ENCODE peak calls at places on chromosomes 16 and 17, in five cellular contexts. One of them, this sample, is unnamed.

GRCh38 chr17:56699186-56699895 is 105.8 kb downstream of the NOG start:
- DNase-seq in heart left ventricle: no peak
- DNase-seq in upper lobe of right lung: peak
- DNase-seq in HFF-Myc: peak
- DNase-seq in endodermal cell: peak
- DNase-seq in this sample: peak

GRCh38 chr17:22410136-22410535 is 717.8 kb downstream of the KCNJ18 start:
- DNase-seq in heart left ventricle: no peak
- DNase-seq in upper lobe of right lung: no peak
- DNase-seq in HFF-Myc: no peak
- DNase-seq in endodermal cell: no peak
- DNase-seq in this sample: no peak

GRCh38 chr17:28008526-28008925 is 34.0 kb upstream of the NLK start:
- DNase-seq in heart left ventricle: no peak
- DNase-seq in upper lobe of right lung: no peak
- DNase-seq in HFF-Myc: peak
- DNase-seq in endodermal cell: peak
- DNase-seq in this sample: peak

GRCh38 chr16:1559446-1559975 is 26.0 kb downstream of the TMEM204 start:
- DNase-seq in heart left ventricle: no peak
- DNase-seq in upper lobe of right lung: no peak
- DNase-seq in HFF-Myc: no peak
- DNase-seq in endodermal cell: no peak
- DNase-seq in this sample: no peak

GRCh38 chr16:67555795-67556212 is 6.5 kb upstream of the CTCF start:
- DNase-seq in heart left ventricle: no peak
- DNase-seq in upper lobe of right lung: no peak
- DNase-seq in HFF-Myc: peak
- DNase-seq in endodermal cell: no peak
- DNase-seq in this sample: no peak

GRCh38 chr17:73833779-73834613 is 189.8 kb upstream of the SDK2 start:
- DNase-seq in heart left ventricle: no peak
- DNase-seq in upper lobe of right lung: no peak
- DNase-seq in HFF-Myc: no peak
- DNase-seq in endodermal cell: peak
- DNase-seq in this sample: no peak

GRCh38 chr17:81329279-81329926 is 34.3 kb upstream of the SLC38A10 start:
- DNase-seq in heart left ventricle: peak
- DNase-seq in upper lobe of right lung: peak
- DNase-seq in HFF-Myc: peak
- DNase-seq in endodermal cell: peak
- DNase-seq in this sample: peak

GRCh38 chr16:64545769-64546168 is 576.1 kb downstream of the CDH11 start:
- DNase-seq in heart left ventricle: no peak
- DNase-seq in upper lobe of right lung: no peak
- DNase-seq in HFF-Myc: no peak
- DNase-seq in endodermal cell: no peak
- DNase-seq in this sample: no peak

GRCh38 chr16:1772908-1773702 is at the start of gene MRPS34:
- DNase-seq in heart left ventricle: peak
- DNase-seq in upper lobe of right lung: peak
- DNase-seq in HFF-Myc: no peak
- DNase-seq in endodermal cell: peak
- DNase-seq in this sample: peak

GRCh38 chr17:3909257-3909656 is 7.0 kb downstream of the P2RX1 start:
- DNase-seq in heart left ventricle: no peak
- DNase-seq in upper lobe of right lung: no peak
- DNase-seq in HFF-Myc: no peak
- DNase-seq in endodermal cell: no peak
- DNase-seq in this sample: no peak

GRCh38 chr17:3912827-3913226 is 3.4 kb downstream of the P2RX1 start:
- DNase-seq in heart left ventricle: no peak
- DNase-seq in upper lobe of right lung: no peak
- DNase-seq in HFF-Myc: no peak
- DNase-seq in endodermal cell: no peak
- DNase-seq in this sample: no peak

GRCh38 chr17:3913531-3914318 is 2.5 kb downstream of the P2RX1 start:
- DNase-seq in heart left ventricle: peak
- DNase-seq in upper lobe of right lung: peak
- DNase-seq in HFF-Myc: no peak
- DNase-seq in endodermal cell: peak
- DNase-seq in this sample: peak

GRCh38 chr17:3910420-3911270 is 5.6 kb downstream of the P2RX1 start:
- DNase-seq in heart left ventricle: no peak
- DNase-seq in upper lobe of right lung: no peak
- DNase-seq in HFF-Myc: no peak
- DNase-seq in endodermal cell: no peak
- DNase-seq in this sample: no peak

GRCh38 chr17:3911271-3912053 is 4.8 kb downstream of the P2RX1 start:
- DNase-seq in heart left ventricle: no peak
- DNase-seq in upper lobe of right lung: no peak
- DNase-seq in HFF-Myc: no peak
- DNase-seq in endodermal cell: peak
- DNase-seq in this sample: no peak
- H3K4me3 ChIP-seq in heart left ventricle: no peak
- H3K4me3 ChIP-seq in upper lobe of right lung: no peak
- H3K4me3 ChIP-seq in HFF-Myc: no peak
- H3K4me3 ChIP-seq in endodermal cell: no peak
- H3K4me3 ChIP-seq in this sample: no peak

GRCh38 chr17:82502207-82502606 is 17.3 kb upstream of the FOXK2 start:
- DNase-seq in heart left ventricle: no peak
- DNase-seq in upper lobe of right lung: no peak
- DNase-seq in HFF-Myc: no peak
- DNase-seq in endodermal cell: no peak
- DNase-seq in this sample: no peak

GRCh38 chr17:82503728-82504308 is 15.7 kb upstream of the FOXK2 start:
- DNase-seq in heart left ventricle: no peak
- DNase-seq in upper lobe of right lung: no peak
- DNase-seq in HFF-Myc: no peak
- DNase-seq in endodermal cell: no peak
- DNase-seq in this sample: no peak

GRCh38 chr17:82503094-82503727 is 16.3 kb upstream of the FOXK2 start:
- DNase-seq in heart left ventricle: no peak
- DNase-seq in upper lobe of right lung: no peak
- DNase-seq in HFF-Myc: no peak
- DNase-seq in endodermal cell: no peak
- DNase-seq in this sample: no peak

GRCh38 chr17:82505296-82505695 is 14.2 kb upstream of the FOXK2 start:
- DNase-seq in heart left ventricle: no peak
- DNase-seq in upper lobe of right lung: no peak
- DNase-seq in HFF-Myc: no peak
- DNase-seq in endodermal cell: no peak
- DNase-seq in this sample: no peak

GRCh38 chr17:82507631-82508175 is 11.8 kb upstream of the FOXK2 start:
- DNase-seq in heart left ventricle: no peak
- DNase-seq in upper lobe of right lung: no peak
- DNase-seq in HFF-Myc: no peak
- DNase-seq in endodermal cell: no peak
- DNase-seq in this sample: no peak
- H3K4me3 ChIP-seq in heart left ventricle: no peak
- H3K4me3 ChIP-seq in upper lobe of right lung: no peak
- H3K4me3 ChIP-seq in HFF-Myc: no peak
- H3K4me3 ChIP-seq in endodermal cell: no peak
- H3K4me3 ChIP-seq in this sample: no peak

GRCh38 chr17:17837380-17837821 is 615 bp upstream of the SREBF1 start:
- DNase-seq in heart left ventricle: no peak
- DNase-seq in upper lobe of right lung: no peak
- DNase-seq in HFF-Myc: no peak
- DNase-seq in endodermal cell: peak
- DNase-seq in this sample: peak

GRCh38 chr17:17836818-17837379 is at the start of gene SREBF1:
- DNase-seq in heart left ventricle: peak
- DNase-seq in upper lobe of right lung: peak
- DNase-seq in HFF-Myc: no peak
- DNase-seq in endodermal cell: peak
- DNase-seq in this sample: no peak

GRCh38 chr17:17836250-17836817 is 452 bp downstream of the SREBF1 start:
- DNase-seq in heart left ventricle: peak
- DNase-seq in upper lobe of right lung: peak
- DNase-seq in HFF-Myc: peak
- DNase-seq in endodermal cell: peak
- DNase-seq in this sample: peak

GRCh38 chr17:17834974-17835373 is 1.8 kb downstream of the SREBF1 start:
- DNase-seq in heart left ventricle: no peak
- DNase-seq in upper lobe of right lung: no peak
- DNase-seq in HFF-Myc: no peak
- DNase-seq in endodermal cell: no peak
- DNase-seq in this sample: no peak

DNA sequence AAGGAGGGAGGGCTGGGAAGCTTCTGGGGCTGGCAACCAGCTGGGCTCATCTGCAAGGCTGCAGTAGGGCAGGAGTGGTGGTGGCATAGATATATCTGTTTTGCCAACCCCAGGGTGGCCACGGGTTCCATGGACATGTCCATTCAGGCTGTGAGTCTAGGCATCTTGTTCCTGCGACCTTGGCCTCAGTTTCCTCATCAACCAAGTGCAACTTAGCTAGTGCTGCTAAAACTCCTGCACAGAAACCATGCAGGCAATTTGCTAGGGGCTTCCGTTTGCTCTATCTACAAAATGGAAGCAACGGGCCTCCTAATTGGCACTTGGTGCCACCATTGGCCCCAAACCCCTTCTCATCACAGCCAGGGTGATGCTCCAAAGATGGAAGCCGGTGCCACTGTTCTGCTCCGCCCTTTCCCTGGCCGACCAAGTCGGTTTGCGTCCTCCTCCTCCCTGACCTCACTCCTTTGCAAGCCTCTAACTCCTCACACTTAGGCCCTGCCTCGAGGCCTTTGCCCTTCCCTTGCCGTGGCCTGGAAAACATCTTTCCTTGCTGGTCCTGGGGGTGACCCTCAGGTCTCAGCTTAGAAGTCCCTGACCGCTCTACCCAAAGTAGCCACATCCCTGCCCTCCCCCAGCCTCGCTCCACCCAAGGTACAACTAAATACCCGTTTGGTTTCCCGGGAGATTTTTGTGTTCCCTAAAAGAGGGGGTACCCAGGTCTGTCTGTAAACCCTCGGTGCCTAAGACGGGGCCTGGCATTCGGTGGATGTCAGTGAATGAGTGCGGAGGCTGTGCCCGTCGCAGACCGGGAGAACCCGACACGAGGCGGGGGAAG is 1.2 kb downstream of the SREBF1 start:
- DNase-seq in heart left ventricle: no peak
- DNase-seq in upper lobe of right lung: no peak
- DNase-seq in HFF-Myc: no peak
- DNase-seq in endodermal cell: no peak
- DNase-seq in this sample: no peak
- H3K4me3 ChIP-seq in heart left ventricle: peak
- H3K4me3 ChIP-seq in upper lobe of right lung: peak
- H3K4me3 ChIP-seq in HFF-Myc: peak
- H3K4me3 ChIP-seq in endodermal cell: peak
- H3K4me3 ChIP-seq in this sample: peak

DNA sequence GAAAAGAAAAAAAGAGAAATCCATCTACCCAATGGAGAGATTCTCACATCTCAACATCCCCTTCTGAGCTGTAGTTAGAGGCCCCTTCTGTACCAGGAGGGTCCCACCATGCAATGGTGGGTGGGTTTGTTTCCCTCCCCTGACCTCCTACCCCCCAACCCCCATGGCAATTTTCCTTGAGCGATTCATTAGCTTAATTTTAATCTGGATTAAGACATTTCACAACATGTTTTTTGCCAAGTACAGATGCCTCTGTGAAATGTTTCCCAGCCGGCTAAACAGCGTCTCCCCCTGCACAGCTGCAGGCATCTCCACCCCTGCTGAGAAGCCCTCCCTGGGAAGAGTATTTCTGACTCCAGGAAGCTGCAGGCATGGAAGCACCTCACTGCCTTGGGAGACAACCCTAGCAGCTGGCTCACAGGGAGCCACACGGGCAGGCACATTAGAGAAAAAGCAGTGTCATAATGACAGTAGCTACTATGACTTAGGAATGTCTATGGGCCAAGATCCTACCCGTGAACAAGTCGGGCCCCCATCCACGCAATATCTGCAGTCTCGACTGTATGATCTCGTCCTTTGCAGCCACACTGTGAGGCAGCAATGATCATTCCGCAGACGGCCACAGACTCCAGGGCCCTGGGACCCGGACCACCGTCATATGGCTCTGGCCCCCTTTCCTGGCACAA is 117.3 kb downstream of the ADCY9 start:
- DNase-seq in heart left ventricle: no peak
- DNase-seq in upper lobe of right lung: no peak
- DNase-seq in HFF-Myc: no peak
- DNase-seq in endodermal cell: no peak
- DNase-seq in this sample: no peak
- H3K4me3 ChIP-seq in heart left ventricle: no peak
- H3K4me3 ChIP-seq in upper lobe of right lung: no peak
- H3K4me3 ChIP-seq in HFF-Myc: no peak
- H3K4me3 ChIP-seq in endodermal cell: no peak
- H3K4me3 ChIP-seq in this sample: no peak

GRCh38 chr16:9065077-9065476 is 26.4 kb upstream of the HAPSTR1 start:
- DNase-seq in heart left ventricle: no peak
- DNase-seq in upper lobe of right lung: no peak
- DNase-seq in HFF-Myc: no peak
- DNase-seq in endodermal cell: no peak
- DNase-seq in this sample: no peak

GRCh38 chr16:9060225-9060624 is 31.2 kb upstream of the HAPSTR1 start:
- DNase-seq in heart left ventricle: no peak
- DNase-seq in upper lobe of right lung: no peak
- DNase-seq in HFF-Myc: no peak
- DNase-seq in endodermal cell: no peak
- DNase-seq in this sample: no peak

GRCh38 chr16:9062301-9062700 is 29.1 kb upstream of the HAPSTR1 start:
- DNase-seq in heart left ventricle: no peak
- DNase-seq in upper lobe of right lung: no peak
- DNase-seq in HFF-Myc: no peak
- DNase-seq in endodermal cell: no peak
- DNase-seq in this sample: no peak

GRCh38 chr16:9058211-9058610 is 33.2 kb upstream of the HAPSTR1 start:
- DNase-seq in heart left ventricle: no peak
- DNase-seq in upper lobe of right lung: no peak
- DNase-seq in HFF-Myc: no peak
- DNase-seq in endodermal cell: no peak
- DNase-seq in this sample: no peak

DNA sequence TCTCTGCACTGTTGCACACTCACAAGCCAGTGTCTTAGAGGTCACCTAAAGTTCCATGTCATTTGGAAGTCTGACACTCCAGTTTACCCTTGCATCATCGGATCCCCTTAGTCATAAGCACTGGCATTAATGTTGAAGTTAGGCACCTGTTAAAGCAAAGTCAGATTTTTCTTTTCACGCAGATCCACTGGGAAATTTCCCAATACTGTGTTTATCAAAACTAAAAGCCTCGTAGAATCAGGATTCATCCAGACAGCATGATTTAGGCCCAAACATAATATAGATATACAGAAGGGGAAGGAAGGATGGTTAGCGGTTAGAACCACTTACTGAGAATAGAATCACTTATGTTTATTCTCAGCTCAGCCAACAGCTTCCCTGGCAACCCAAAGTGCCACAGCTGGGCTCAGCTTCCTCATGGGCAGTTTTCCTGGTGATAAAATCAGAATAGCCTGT is 30.1 kb upstream of the HAPSTR1 start:
- DNase-seq in heart left ventricle: no peak
- DNase-seq in upper lobe of right lung: no peak
- DNase-seq in HFF-Myc: no peak
- DNase-seq in endodermal cell: no peak
- DNase-seq in this sample: no peak
- H3K4me3 ChIP-seq in heart left ventricle: no peak
- H3K4me3 ChIP-seq in upper lobe of right lung: no peak
- H3K4me3 ChIP-seq in HFF-Myc: no peak
- H3K4me3 ChIP-seq in endodermal cell: no peak
- H3K4me3 ChIP-seq in this sample: no peak

This sample was measured in skeletal muscle cell.